ENCODE peak calls at places on chromosomes 6 and 20, in six cellular contexts. One of them, this sample, is unnamed.

GRCh38 chr20:33945391-33946079 is 48.2 kb upstream of the RALY start:
- DNase-seq in tibial artery: no peak
- DNase-seq in PC-3: peak; percentile 58
- DNase-seq in right lobe of liver: no peak
- DNase-seq in SK-N-SH: no peak
- DNase-seq in psoas muscle: no peak
- DNase-seq in this sample: no peak

GRCh38 chr6:80143312-80143960 is 37.0 kb downstream of the BCKDHB start:
- DNase-seq in tibial artery: peak; percentile 85
- DNase-seq in PC-3: peak; percentile 91
- DNase-seq in right lobe of liver: peak; percentile 21
- DNase-seq in SK-N-SH: peak; percentile 3
- DNase-seq in psoas muscle: peak; percentile 30
- DNase-seq in this sample: no peak

GRCh38 chr6:166916824-166917223 is 39.5 kb downstream of the RNASET2 start:
- DNase-seq in tibial artery: no peak
- DNase-seq in PC-3: no peak
- DNase-seq in right lobe of liver: no peak
- DNase-seq in SK-N-SH: no peak
- DNase-seq in psoas muscle: no peak
- DNase-seq in this sample: no peak

GRCh38 chr6:165849539-165850430 is 186.7 kb upstream of the PDE10A start:
- DNase-seq in tibial artery: no peak
- DNase-seq in PC-3: no peak
- DNase-seq in right lobe of liver: no peak
- DNase-seq in SK-N-SH: no peak
- DNase-seq in psoas muscle: peak; percentile 38
- DNase-seq in this sample: no peak

GRCh38 chr20:32544893-32545840 is 40.0 kb downstream of the NOL4L start:
- DNase-seq in tibial artery: no peak
- DNase-seq in PC-3: no peak
- DNase-seq in right lobe of liver: no peak
- DNase-seq in SK-N-SH: no peak
- DNase-seq in psoas muscle: no peak
- DNase-seq in this sample: no peak

GRCh38 chr20:50111829-50112495 is 988 bp downstream of the UBE2V1 start:
- DNase-seq in tibial artery: no peak
- DNase-seq in PC-3: no peak
- DNase-seq in right lobe of liver: no peak
- DNase-seq in SK-N-SH: no peak
- DNase-seq in psoas muscle: no peak
- DNase-seq in this sample: no peak

GRCh38 chr6:165985926-165986646 is 181.6 kb downstream of the TBXT start:
- DNase-seq in tibial artery: no peak
- DNase-seq in PC-3: no peak
- DNase-seq in right lobe of liver: no peak
- DNase-seq in SK-N-SH: no peak
- DNase-seq in psoas muscle: no peak
- DNase-seq in this sample: no peak

GRCh38 chr6:72937160-72937559 is 288.1 kb downstream of the KHDC1L start:
- DNase-seq in tibial artery: no peak
- DNase-seq in PC-3: no peak
- DNase-seq in right lobe of liver: no peak
- DNase-seq in SK-N-SH: no peak
- DNase-seq in psoas muscle: no peak
- DNase-seq in this sample: no peak

GRCh38 chr6:52020961-52021570 is 66.3 kb downstream of the PKHD1 start:
- DNase-seq in tibial artery: no peak
- DNase-seq in PC-3: peak; percentile 64
- DNase-seq in right lobe of liver: no peak
- DNase-seq in SK-N-SH: peak; percentile 14
- DNase-seq in psoas muscle: no peak
- DNase-seq in this sample: no peak

GRCh38 chr6:107776415-107776814 is 47.7 kb downstream of the SCML4 start:
- DNase-seq in tibial artery: no peak
- DNase-seq in PC-3: no peak
- DNase-seq in right lobe of liver: no peak
- DNase-seq in SK-N-SH: no peak
- DNase-seq in psoas muscle: no peak
- DNase-seq in this sample: no peak

GRCh38 chr20:24497851-24498250 is 28.4 kb downstream of the SYNDIG1 start:
- DNase-seq in tibial artery: no peak
- DNase-seq in PC-3: peak; percentile 9
- DNase-seq in right lobe of liver: no peak
- DNase-seq in SK-N-SH: peak; percentile 37
- DNase-seq in psoas muscle: no peak
- DNase-seq in this sample: peak; percentile 27

GRCh38 chr20:11140359-11140758 is 466.6 kb upstream of the JAG1 start:
- DNase-seq in tibial artery: no peak
- DNase-seq in PC-3: peak; percentile 96
- DNase-seq in right lobe of liver: no peak
- DNase-seq in SK-N-SH: no peak
- DNase-seq in psoas muscle: no peak
- DNase-seq in this sample: no peak

GRCh38 chr6:16419636-16420331 is 181.4 kb downstream of the GMPR start:
- DNase-seq in tibial artery: no peak
- DNase-seq in PC-3: no peak
- DNase-seq in right lobe of liver: no peak
- DNase-seq in SK-N-SH: no peak
- DNase-seq in psoas muscle: no peak
- DNase-seq in this sample: no peak

GRCh38 chr6:158654960-158655485 is 5.2 kb downstream of the SYTL3 start:
- DNase-seq in tibial artery: peak; percentile 47
- DNase-seq in PC-3: no peak
- DNase-seq in right lobe of liver: no peak
- DNase-seq in SK-N-SH: no peak
- DNase-seq in psoas muscle: no peak
- DNase-seq in this sample: no peak

GRCh38 chr20:63116412-63117106 is 99.4 kb downstream of the YTHDF1 start:
- DNase-seq in tibial artery: no peak
- DNase-seq in PC-3: peak; percentile 18
- DNase-seq in right lobe of liver: no peak
- DNase-seq in SK-N-SH: no peak
- DNase-seq in psoas muscle: no peak
- DNase-seq in this sample: no peak

GRCh38 chr20:39986231-39986904 is 702.7 kb downstream of the MAFB start:
- DNase-seq in tibial artery: peak; percentile 87
- DNase-seq in PC-3: no peak
- DNase-seq in right lobe of liver: peak; percentile 51
- DNase-seq in SK-N-SH: peak; percentile 29
- DNase-seq in psoas muscle: peak; percentile 78
- DNase-seq in this sample: peak; percentile 16

GRCh38 chr20:63326314-63327228 is 33.6 kb downstream of the COL20A1 start:
- DNase-seq in tibial artery: peak; percentile 58
- DNase-seq in PC-3: no peak
- DNase-seq in right lobe of liver: no peak
- DNase-seq in SK-N-SH: no peak
- DNase-seq in psoas muscle: peak; percentile 8
- DNase-seq in this sample: peak; percentile 39

GRCh38 chr6:137775720-137776119 is 91.3 kb upstream of the TNFAIP3 start:
- DNase-seq in tibial artery: no peak
- DNase-seq in PC-3: no peak
- DNase-seq in right lobe of liver: no peak
- DNase-seq in SK-N-SH: no peak
- DNase-seq in psoas muscle: no peak
- DNase-seq in this sample: no peak

GRCh38 chr20:62014488-62014775 is 51.2 kb downstream of the TAF4 start:
- DNase-seq in tibial artery: no peak
- DNase-seq in PC-3: no peak
- DNase-seq in right lobe of liver: no peak
- DNase-seq in SK-N-SH: no peak
- DNase-seq in psoas muscle: no peak
- DNase-seq in this sample: no peak

GRCh38 chr20:57560554-57561355 is at the start of gene PCK1:
- DNase-seq in tibial artery: peak; percentile 77
- DNase-seq in PC-3: peak; percentile 40
- DNase-seq in right lobe of liver: peak; percentile 89
- DNase-seq in SK-N-SH: no peak
- DNase-seq in psoas muscle: peak; percentile 47
- DNase-seq in this sample: peak; percentile 79

GRCh38 chr6:28486988-28487742 is 28.4 kb downstream of the GPX6 start:
- DNase-seq in tibial artery: no peak
- DNase-seq in PC-3: no peak
- DNase-seq in right lobe of liver: no peak
- DNase-seq in SK-N-SH: no peak
- DNase-seq in psoas muscle: no peak
- DNase-seq in this sample: no peak

DNA sequence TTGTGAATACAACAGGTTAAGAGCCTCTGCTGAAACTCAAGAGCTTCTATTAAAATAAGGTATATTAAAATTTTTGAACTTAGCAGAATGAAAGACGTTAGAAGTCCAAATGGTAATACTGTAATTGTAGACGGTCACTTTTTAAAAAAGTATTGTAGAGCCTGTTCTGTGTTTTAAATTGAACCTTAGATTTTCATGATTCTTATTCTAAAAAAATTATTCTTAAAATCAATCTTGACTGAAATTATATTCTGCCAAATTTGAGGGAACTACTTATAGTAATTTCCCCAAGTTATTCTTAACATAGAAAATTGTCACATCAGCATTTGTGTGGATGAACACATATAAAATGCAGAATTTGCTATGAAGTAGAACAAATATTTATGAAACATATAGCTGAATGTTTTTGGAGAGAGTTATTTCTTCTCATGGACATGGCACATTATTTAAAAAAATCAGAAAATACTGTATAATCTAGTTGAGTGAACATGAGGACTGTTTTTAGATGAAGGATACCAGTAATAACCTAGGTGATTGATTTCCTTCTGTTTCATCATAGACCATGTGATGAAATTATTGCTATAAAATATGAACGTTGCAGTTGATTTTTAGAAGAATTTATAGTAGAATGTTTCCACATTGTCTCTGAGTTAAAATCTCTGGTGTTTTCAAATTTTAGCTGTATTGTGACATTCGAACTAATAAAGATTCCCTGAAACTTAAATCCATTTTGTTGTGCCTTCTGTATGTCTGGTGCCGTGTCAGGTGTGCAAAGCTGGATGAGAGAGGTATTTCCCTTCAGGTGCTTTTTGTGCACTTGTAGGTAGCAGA is 2.8 kb downstream of the TBPL1 start:
- DNase-seq in tibial artery: no peak
- DNase-seq in PC-3: no peak
- DNase-seq in right lobe of liver: no peak
- DNase-seq in SK-N-SH: no peak
- DNase-seq in psoas muscle: no peak
- DNase-seq in this sample: no peak
- H3K27ac ChIP-seq in tibial artery: no peak overlapping the region
- H3K27ac ChIP-seq in PC-3: no peak overlapping the region
- H3K27ac ChIP-seq in right lobe of liver: no peak overlapping the region
- H3K27ac ChIP-seq in SK-N-SH: no peak overlapping the region
- H3K27ac ChIP-seq in psoas muscle: no peak overlapping the region
- H3K27ac ChIP-seq in this sample: no peak overlapping the region

GRCh38 chr6:98044791-98045190 is 761.8 kb upstream of the MMS22L start:
- DNase-seq in tibial artery: no peak
- DNase-seq in PC-3: no peak
- DNase-seq in right lobe of liver: no peak
- DNase-seq in SK-N-SH: no peak
- DNase-seq in psoas muscle: no peak
- DNase-seq in this sample: no peak

GRCh38 chr6:98047881-98048280 is 764.9 kb upstream of the MMS22L start:
- DNase-seq in tibial artery: no peak
- DNase-seq in PC-3: no peak
- DNase-seq in right lobe of liver: no peak
- DNase-seq in SK-N-SH: no peak
- DNase-seq in psoas muscle: no peak
- DNase-seq in this sample: no peak

GRCh38 chr6:98041921-98042320 is 758.9 kb upstream of the MMS22L start:
- DNase-seq in tibial artery: no peak
- DNase-seq in PC-3: no peak
- DNase-seq in right lobe of liver: no peak
- DNase-seq in SK-N-SH: peak; percentile 52
- DNase-seq in psoas muscle: no peak
- DNase-seq in this sample: no peak

GRCh38 chr6:98041072-98041471 is 758.1 kb upstream of the MMS22L start:
- DNase-seq in tibial artery: no peak
- DNase-seq in PC-3: no peak
- DNase-seq in right lobe of liver: no peak
- DNase-seq in SK-N-SH: no peak
- DNase-seq in psoas muscle: no peak
- DNase-seq in this sample: no peak

GRCh38 chr6:98044168-98044567 is 761.2 kb upstream of the MMS22L start:
- DNase-seq in tibial artery: no peak
- DNase-seq in PC-3: no peak
- DNase-seq in right lobe of liver: no peak
- DNase-seq in SK-N-SH: no peak
- DNase-seq in psoas muscle: no peak
- DNase-seq in this sample: no peak
- H3K4me1 ChIP-seq in tibial artery: no peaks in the 10 kb centered on the region
- H3K4me1 ChIP-seq in PC-3: no peaks in the 10 kb centered on the region
- H3K4me1 ChIP-seq in right lobe of liver: no peaks in the 10 kb centered on the region
- H3K4me1 ChIP-seq in SK-N-SH: no peaks in the 10 kb centered on the region
- H3K4me1 ChIP-seq in psoas muscle: no peaks in the 10 kb centered on the region
- H3K4me1 ChIP-seq in this sample: no peaks in the 10 kb centered on the region

GRCh38 chr20:20690676-20691476 is 21.6 kb downstream of the RALGAPA2 start:
- DNase-seq in tibial artery: no peak
- DNase-seq in PC-3: no peak
- DNase-seq in right lobe of liver: no peak
- DNase-seq in SK-N-SH: no peak
- DNase-seq in psoas muscle: no peak
- DNase-seq in this sample: no peak
- H3K27ac ChIP-seq in tibial artery: no peak overlapping the region
- H3K27ac ChIP-seq in PC-3: no peak overlapping the region
- H3K27ac ChIP-seq in right lobe of liver: peak overlapping the region; percentile 26
- H3K27ac ChIP-seq in SK-N-SH: no peak overlapping the region
- H3K27ac ChIP-seq in psoas muscle: peak overlapping the region; percentile 30
- H3K27ac ChIP-seq in this sample: no peak overlapping the region

GRCh38 chr6:39930540-39930939 is 3.7 kb downstream of the MOCS1 start:
- DNase-seq in tibial artery: no peak
- DNase-seq in PC-3: no peak
- DNase-seq in right lobe of liver: no peak
- DNase-seq in SK-N-SH: no peak
- DNase-seq in psoas muscle: no peak
- DNase-seq in this sample: no peak
- H3K4me1 ChIP-seq in tibial artery: peaks cover 58% of the 10 kb centered on the region
- H3K4me1 ChIP-seq in PC-3: peaks cover 40% of the 10 kb centered on the region
- H3K4me1 ChIP-seq in right lobe of liver: peaks cover 49% of the 10 kb centered on the region
- H3K4me1 ChIP-seq in SK-N-SH: no peaks in the 10 kb centered on the region
- H3K4me1 ChIP-seq in psoas muscle: peaks cover 82% of the 10 kb centered on the region
- H3K4me1 ChIP-seq in this sample: no peaks in the 10 kb centered on the region

This sample was measured in pancreas.